ENCODE peak calls at places on chromosomes 4 and X, in five cellular contexts. V is CD8-positive, alpha-beta memory T cell; S is esophagus muscularis mucosa; P is thyroid gland; M is K562. F is an unnamed sample.

GRCh38 chr4:89101256-89102161 is 9.8 kb upstream of the TIGD2 start:
- DNase-seq in V (no peak), S (no peak), M (no peak), P (no peak), F (no peak)

GRCh38 chr4:145937990-145938611 is 522 bp downstream of the ZNF827 start:
- DNase-seq in P (peak), S (no peak), V (peak), M (no peak), F (peak)

GRCh38 chr4:61336911-61337310 is 136.8 kb downstream of the ADGRL3 start:
- DNase-seq in S (no peak), P (no peak), V (no peak), M (no peak), F (no peak)

GRCh38 chr4:143232277-143232676 is 47.6 kb downstream of the USP38 start:
- DNase-seq in M (no peak), V (no peak), P (no peak), S (no peak), F (no peak)

GRCh38 chrX:3195845-3196244 is 150.6 kb downstream of the MXRA5 start:
- DNase-seq in M (no peak), S (no peak), V (no peak), P (no peak), F (no peak)

GRCh38 chr4:161581262-161581661 is 582.5 kb downstream of the FSTL5 start:
- DNase-seq in P (no peak), M (no peak), S (no peak), V (no peak), F (no peak)

GRCh38 chr4:105457997-105458396 is 15.9 kb downstream of the PPA2 start:
- DNase-seq in P (no peak), V (no peak), S (no peak), M (no peak), F (no peak)

GRCh38 chr4:43337707-43338106 is 445.2 kb downstream of the GRXCR1 start:
- DNase-seq in V (no peak), M (no peak), P (no peak), S (no peak), F (no peak)

GRCh38 chr4:5971077-5971447 is 47.2 kb downstream of the C4orf50 start:
- DNase-seq in S (no peak), V (no peak), P (no peak), M (peak), F (no peak)

GRCh38 chrX:46686003-46686645 is 72.8 kb downstream of the SLC9A7 start:
- DNase-seq in V (peak), S (no peak), M (peak), P (peak), F (peak)

GRCh38 chrX:97310373-97310772 is 426.7 kb downstream of the RPA4 start:
- DNase-seq in P (no peak), M (peak), S (no peak), V (no peak), F (no peak)

GRCh38 chrX:50905334-50905733 is 5.2 kb upstream of the BMP15 start:
- DNase-seq in V (no peak), P (no peak), M (peak), S (no peak), F (no peak)

GRCh38 chr4:139785356-139785755 is 119.7 kb downstream of the MGST2 start:
- DNase-seq in M (no peak), S (peak), V (no peak), P (no peak), F (no peak)

GRCh38 chrX:7133036-7133412 is 14.5 kb upstream of the STS start:
- DNase-seq in P (no peak), S (no peak), M (peak), V (no peak), F (no peak)

GRCh38 chr4:77184961-77185360 is 28.0 kb downstream of the CCNG2 start:
- DNase-seq in V (no peak), S (no peak), P (no peak), M (no peak), F (no peak)

GRCh38 chrX:152897216-152898144 is at the start of gene ZNF185:
- DNase-seq in S (no peak), M (no peak), V (no peak), P (peak), F (peak)

GRCh38 chr4:74659576-74660411 is 134.5 kb downstream of the BTC start:
- DNase-seq in S (no peak), P (no peak), M (peak), V (no peak), F (peak)

GRCh38 chr4:785332-786073 is 40.4 kb downstream of the CPLX1 start:
- DNase-seq in S (no peak), P (no peak), M (no peak), V (no peak), F (no peak)

GRCh38 chr4:173793937-173794510 is 264.0 kb upstream of the HAND2 start:
- DNase-seq in S (no peak), M (no peak), V (no peak), P (no peak), F (no peak)

GRCh38 chr4:101885574-101885973 is 95.0 kb downstream of the BANK1 start:
- DNase-seq in S (no peak), M (no peak), V (no peak), P (no peak), F (peak)

GRCh38 chr4:22385615-22386014 is 130.3 kb downstream of the ADGRA3 start:
- DNase-seq in P (no peak), V (no peak), S (no peak), M (no peak), F (peak)

GRCh38 chrX:47068214-47068613 is 10.0 kb upstream of the RGN start:
- DNase-seq in S (no peak), M (no peak), V (no peak), P (no peak), F (no peak)

GRCh38 chr4:170109586-170110289 is 20.0 kb upstream of the AADAT start:
- DNase-seq in S (no peak), P (no peak), M (no peak), V (no peak), F (no peak)

GRCh38 chr4:73600917-73601316 is 19.3 kb downstream of the RASSF6 start:
- DNase-seq in M (no peak), V (no peak), P (no peak), S (no peak), F (no peak)

GRCh38 chr4:156575430-156576073 is 396.0 kb downstream of the PDGFC start:
- DNase-seq in V (no peak), S (no peak), P (no peak), M (no peak), F (no peak)

GRCh38 chr4:81839347-81840042 is 367.8 kb upstream of the RASGEF1B start:
- DNase-seq in V (no peak), M (no peak), S (no peak), P (no peak), F (no peak)

GRCh38 chr4:165761968-165762367 is 111.1 kb upstream of the TLL1 start:
- DNase-seq in P (no peak), V (no peak), S (no peak), M (no peak), F (no peak)

GRCh38 chr4:2175990-2176698 is 65.8 kb downstream of the HAUS3 start:
- DNase-seq in M (no peak), S (peak), V (no peak), P (no peak), F (no peak)

GRCh38 chr4:53844133-53844532 is 220.3 kb downstream of the CHIC2 start:
- DNase-seq in P (no peak), S (no peak), V (no peak), M (no peak), F (no peak)

GRCh38 chr4:125541836-125542235 is 227.1 kb downstream of the FAT4 start:
- DNase-seq in P (no peak), V (no peak), S (no peak), M (no peak), F (no peak)

GRCh38 chrX:121746105-121746504 is 698.7 kb downstream of the GLUD2 start:
- DNase-seq in V (no peak), S (no peak), P (no peak), M (no peak), F (no peak)

GRCh38 chr4:25031077-25031606 is 396 bp upstream of the LGI2 start:
- DNase-seq in V (no peak), S (no peak), P (peak), M (no peak), F (no peak)

GRCh38 chr4:3644849-3645627 is 112.8 kb upstream of the LRPAP1 start:
- DNase-seq in M (peak), V (no peak), S (no peak), P (no peak), F (no peak)

GRCh38 chr4:174377613-174378012 is 93.9 kb downstream of the CEP44 start:
- DNase-seq in S (no peak), M (no peak), V (no peak), P (no peak), F (no peak)

GRCh38 chrX:98289726-98290125 is 1406.0 kb downstream of the RPA4 start:
- DNase-seq in V (no peak), S (no peak), M (no peak), P (no peak), F (no peak)

GRCh38 chrX:97405031-97405685 is 521.5 kb downstream of the RPA4 start:
- DNase-seq in S (no peak), V (no peak), P (no peak), M (no peak), F (no peak)

GRCh38 chr4:99126376-99126775 is 17.7 kb downstream of the ADH4 start:
- DNase-seq in P (no peak), S (no peak), M (no peak), V (no peak), F (no peak)

GRCh38 chr4:163556650-163557391 is 62.3 kb downstream of the TMA16 start:
- DNase-seq in S (no peak), P (no peak), M (no peak), V (no peak), F (no peak)

GRCh38 chr4:163562496-163562895 is 68.0 kb downstream of the TMA16 start:
- DNase-seq in V (no peak), S (no peak), P (no peak), M (no peak), F (no peak)

GRCh38 chr4:163554870-163555465 is 60.5 kb downstream of the TMA16 start:
- DNase-seq in M (peak), P (no peak), V (peak), S (no peak), F (no peak)

GRCh38 chr4:163556169-163556568 is 61.7 kb downstream of the TMA16 start:
- DNase-seq in M (no peak), S (no peak), P (no peak), V (no peak), F (no peak)

DNA sequence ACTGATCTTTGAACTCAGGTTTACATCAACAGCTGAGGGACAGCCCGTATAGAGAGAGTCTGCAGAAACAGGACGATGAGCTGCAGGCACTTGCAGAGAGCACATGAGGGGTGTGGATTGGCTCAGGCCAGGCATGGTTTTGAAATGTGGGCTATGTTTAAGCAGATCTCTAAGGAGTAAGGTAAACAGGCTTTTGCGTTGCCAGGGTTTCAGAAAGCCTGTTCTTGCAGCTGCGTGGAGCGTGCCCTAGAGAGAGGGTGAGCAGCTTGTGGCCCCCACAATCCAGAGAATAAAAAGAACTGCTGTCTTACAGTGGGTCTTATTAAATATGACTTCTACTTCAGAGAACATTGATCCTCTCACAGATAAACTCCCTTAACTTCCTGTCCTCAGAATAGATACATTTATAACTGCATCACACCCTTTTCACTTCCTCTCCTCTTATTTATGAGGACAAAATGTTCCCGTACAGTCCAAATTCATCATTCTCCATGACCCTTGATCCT is 64.1 kb downstream of the TMA16 start:
- DNase-seq in M (no peak), V (peak), S (no peak), P (no peak), F (no peak)
- H3K27ac ChIP-seq in M (no peak), V (no peak), S (peak), P (no peak), F (no peak)

GRCh38 chr4:93396274-93396673 is 432.3 kb upstream of the ATOH1 start:
- DNase-seq in P (no peak), S (no peak), V (no peak), M (no peak), F (no peak)
- H3K27ac ChIP-seq in P (no peak), S (no peak), V (no peak), M (no peak), F (no peak)

GRCh38 chr4:94654714-94655113 is 103.0 kb upstream of the BMPR1B start:
- DNase-seq in S (no peak), P (no peak), V (no peak), M (no peak), F (no peak)

GRCh38 chr4:94650690-94651089 is 107.1 kb upstream of the BMPR1B start:
- DNase-seq in P (no peak), S (no peak), M (no peak), V (no peak), F (peak)

GRCh38 chr4:94653095-94653649 is 104.6 kb upstream of the BMPR1B start:
- DNase-seq in V (no peak), M (peak), P (no peak), S (no peak), F (no peak)

GRCh38 chr4:94650129-94650495 is 107.6 kb upstream of the BMPR1B start:
- DNase-seq in P (no peak), M (no peak), S (no peak), V (no peak), F (no peak)

GRCh38 chr4:94653984-94654609 is 103.7 kb upstream of the BMPR1B start:
- DNase-seq in M (no peak), S (no peak), V (no peak), P (no peak), F (no peak)
- H3K27ac ChIP-seq in M (no peak), S (no peak), V (no peak), P (no peak), F (peak)

GRCh38 chrX:45557390-45557789 is 356.7 kb upstream of the DIPK2B start:
- DNase-seq in M (no peak), P (no peak), V (no peak), S (no peak), F (no peak)
- H3K27ac ChIP-seq in M (no peak), P (no peak), V (no peak), S (no peak), F (no peak)

GRCh38 chrX:81120270-81120935 is 81.3 kb downstream of the HMGN5 start:
- DNase-seq in V (no peak), P (peak), S (no peak), M (peak), F (peak)
- H3K27ac ChIP-seq in V (no peak), P (peak), S (peak), M (peak), F (peak)

GRCh38 chr4:168587326-168588125 is 90.7 kb downstream of the PALLD start:
- DNase-seq in V (no peak), P (peak), M (no peak), S (no peak), F (peak)

GRCh38 chr4:168585168-168586091 is 88.6 kb downstream of the PALLD start:
- DNase-seq in M (peak), P (peak), S (no peak), V (no peak), F (peak)

GRCh38 chr4:168592676-168593075 is 95.8 kb downstream of the PALLD start:
- DNase-seq in P (no peak), V (no peak), S (no peak), M (no peak), F (peak)

GRCh38 chr4:168586926-168587325 is 90.1 kb downstream of the PALLD start:
- DNase-seq in S (no peak), M (no peak), P (no peak), V (no peak), F (no peak)

DNA sequence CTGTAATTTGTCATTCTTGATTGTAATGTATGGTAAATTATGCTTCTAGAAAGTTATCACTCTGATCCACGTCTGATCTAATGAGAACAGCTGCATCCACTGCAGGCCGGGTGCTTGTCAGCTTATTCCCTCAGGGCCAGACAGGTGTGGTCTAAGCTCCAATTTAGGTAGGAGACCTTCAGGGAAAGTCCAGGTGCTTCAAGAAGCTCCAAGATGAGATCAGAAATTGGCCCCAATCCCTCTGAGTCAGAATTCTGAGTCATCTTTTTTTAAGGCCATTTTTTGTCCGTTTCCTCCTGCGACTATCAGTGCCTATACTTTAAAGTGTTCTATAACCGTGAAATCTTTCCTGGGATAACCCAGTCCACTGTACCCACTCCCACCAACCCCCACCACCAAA is 92.3 kb downstream of the PALLD start:
- DNase-seq in S (no peak), P (no peak), V (no peak), M (no peak), F (peak)
- H3K27ac ChIP-seq in S (peak), P (no peak), V (no peak), M (no peak), F (no peak)

GRCh38 chrX:134745636-134746378 is 87.5 kb upstream of the PLAC1 start:
- DNase-seq in P (no peak), V (no peak), M (no peak), S (no peak), F (no peak)
- H3K27ac ChIP-seq in P (no peak), V (no peak), M (no peak), S (no peak), F (no peak)

GRCh38 chr4:158793021-158793420 is 24.2 kb downstream of the FNIP2 start:
- DNase-seq in P (no peak), V (no peak), M (no peak), S (no peak), F (no peak)
- H3K27ac ChIP-seq in P (no peak), V (no peak), M (no peak), S (no peak), F (no peak)

GRCh38 chrX:66622209-66622608 is 16.7 kb downstream of the EDA2R start:
- DNase-seq in V (no peak), S (no peak), M (no peak), P (no peak), F (no peak)

DNA sequence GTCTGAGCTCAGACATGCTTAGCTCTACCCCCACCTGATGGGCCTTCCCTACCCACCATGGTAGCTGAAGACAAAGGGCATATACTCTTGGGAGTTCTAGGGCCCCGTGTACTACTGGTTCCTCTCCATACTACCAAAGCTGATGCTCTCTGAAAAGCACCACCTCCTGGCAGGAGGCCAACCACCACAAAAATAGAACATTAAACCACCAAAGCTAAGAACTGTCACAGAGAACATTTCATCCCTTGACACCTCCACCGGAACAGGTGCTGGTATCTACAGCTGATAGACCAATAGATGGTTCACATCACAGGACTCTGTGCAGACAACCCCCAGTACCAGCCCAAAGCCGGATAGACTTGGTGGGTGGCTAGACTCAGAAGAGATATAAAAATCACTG is 13.4 kb downstream of the EDA2R start:
- DNase-seq in M (no peak), V (peak), P (no peak), S (no peak), F (no peak)
- H3K27ac ChIP-seq in M (no peak), V (no peak), P (no peak), S (no peak), F (no peak)

DNA sequence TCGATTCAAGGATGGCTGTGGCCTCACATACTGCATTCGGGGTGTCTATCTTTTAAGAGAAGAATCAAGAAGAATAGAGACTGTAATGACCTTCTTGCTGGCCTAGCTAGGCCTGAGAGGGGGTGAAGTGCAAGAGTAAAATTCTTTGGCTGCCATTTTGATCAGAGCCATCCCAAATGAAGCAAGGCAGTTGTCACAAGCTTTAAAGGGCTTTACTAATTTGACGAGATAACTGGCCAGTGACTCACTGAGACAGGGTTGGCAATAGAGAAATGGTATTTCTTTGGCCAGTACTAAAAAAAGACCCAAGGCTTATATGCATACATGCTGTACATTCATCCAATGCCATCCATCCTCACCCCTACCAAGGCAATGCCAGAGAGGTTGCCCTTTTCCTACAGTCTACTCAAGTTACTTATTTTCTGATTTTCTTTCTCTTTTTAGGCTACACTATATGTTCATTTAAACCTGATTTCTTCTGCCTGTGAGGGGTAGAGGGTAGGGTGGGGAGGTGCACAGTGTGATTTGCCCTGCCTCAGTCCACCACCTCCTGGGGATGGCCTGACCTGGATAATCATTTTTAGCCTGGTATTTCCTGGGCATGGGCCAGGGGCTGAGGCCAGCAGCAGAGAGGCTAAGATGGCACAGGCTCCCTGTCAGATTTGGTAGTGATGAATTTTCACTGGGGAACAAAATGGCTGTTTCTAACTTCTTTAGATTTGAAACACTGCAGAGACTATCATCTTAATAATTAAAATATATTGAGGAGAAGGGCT is 32.2 kb downstream of the ATG4A start:
- DNase-seq in S (no peak), V (no peak), M (no peak), P (no peak), F (no peak)
- H3K27ac ChIP-seq in S (no peak), V (no peak), M (no peak), P (no peak), F (no peak)